ENCODE peak calls at places on chromosomes 13 and 19, in seven cellular contexts. J is upper lobe of left lung, X is A549, V is GM12892, C is breast epithelium, Z is HCT116, T is Peyer's patch. S is an unnamed sample.

GRCh38 chr13:113114511-113115362 is 7.9 kb upstream of the F10 start:
- DNase-seq in J (peak), X (no peak), V (no peak), C (no peak), Z (no peak), T (peak), S (peak)

GRCh38 chr19:6108721-6109633 is 1.3 kb downstream of the RFX2 start:
- DNase-seq in J (peak), X (peak), V (no peak), C (peak), Z (no peak), T (peak), S (peak)

GRCh38 chr13:52837850-52838249 is 10.6 kb downstream of the PCDH8 start:
- DNase-seq in J (no peak), X (no peak), V (no peak), C (no peak), Z (no peak), T (no peak), S (no peak)

GRCh38 chr19:5218255-5218855 is 122.3 kb downstream of the PTPRS start:
- DNase-seq in J (no peak), X (no peak), V (no peak), C (no peak), Z (no peak), T (no peak), S (no peak)

GRCh38 chr13:32938907-32939306 is 77.3 kb upstream of the KL start:
- DNase-seq in J (no peak), X (peak), V (no peak), C (no peak), Z (no peak), T (no peak), S (no peak)

GRCh38 chr13:49497272-49497671 is 1.5 kb downstream of the PHF11 start:
- DNase-seq in J (no peak), X (no peak), V (no peak), C (peak), Z (no peak), T (no peak), S (no peak)

GRCh38 chr19:38657633-38658222 is 10.3 kb downstream of the ACTN4 start:
- DNase-seq in J (no peak), X (peak), V (no peak), C (no peak), Z (peak), T (no peak), S (no peak)

GRCh38 chr19:6373813-6374108 is 1.2 kb downstream of the ALKBH7 start:
- DNase-seq in J (no peak), X (no peak), V (no peak), C (peak), Z (no peak), T (no peak), S (no peak)

GRCh38 chr19:3721900-3722442 is 13.8 kb downstream of the TJP3 start:
- DNase-seq in J (no peak), X (no peak), V (no peak), C (no peak), Z (no peak), T (no peak), S (no peak)

GRCh38 chr19:13938361-13939027 is at the start of gene PODNL1:
- DNase-seq in J (no peak), X (no peak), V (no peak), C (peak), Z (no peak), T (no peak), S (no peak)

GRCh38 chr19:8490395-8490760 is 12.1 kb downstream of the PRAM1 start:
- DNase-seq in J (no peak), X (no peak), V (no peak), C (no peak), Z (no peak), T (no peak), S (no peak)

GRCh38 chr19:3671680-3672574 is 28.3 kb downstream of the PIP5K1C start:
- DNase-seq in J (no peak), X (no peak), V (no peak), C (no peak), Z (no peak), T (no peak), S (no peak)

GRCh38 chr19:14088634-14089411 is 1.7 kb downstream of the SAMD1 start:
- DNase-seq in J (no peak), X (no peak), V (no peak), C (no peak), Z (no peak), T (no peak), S (no peak)

GRCh38 chr19:27889156-27889555 is 1323.8 kb downstream of the UQCRFS1 start:
- DNase-seq in J (no peak), X (no peak), V (no peak), C (no peak), Z (no peak), T (no peak), S (peak)

GRCh38 chr19:4622695-4623421 is 16.5 kb upstream of the TNFAIP8L1 start:
- DNase-seq in J (no peak), X (no peak), V (no peak), C (no peak), Z (no peak), T (no peak), S (no peak)

GRCh38 chr19:18496167-18496979 is 25.5 kb downstream of the ELL start:
- DNase-seq in J (peak), X (peak), V (no peak), C (no peak), Z (no peak), T (peak), S (no peak)

GRCh38 chr19:6126335-6126974 is 9.0 kb upstream of the ACSBG2 start:
- DNase-seq in J (no peak), X (peak), V (no peak), C (no peak), Z (peak), T (no peak), S (no peak)

GRCh38 chr13:102983496-102983895 is 82.7 kb downstream of the SLC10A2 start:
- DNase-seq in J (no peak), X (no peak), V (no peak), C (no peak), Z (no peak), T (peak), S (no peak)

GRCh38 chr13:72986197-72986596 is 72.6 kb upstream of the KLF5 start:
- DNase-seq in J (no peak), X (no peak), V (no peak), C (no peak), Z (no peak), T (no peak), S (no peak)

GRCh38 chr13:99307247-99307646 is at the start of gene GPR183:
- DNase-seq in J (no peak), X (no peak), V (no peak), C (no peak), Z (no peak), T (no peak), S (no peak)

GRCh38 chr13:101763191-101763590 is 310.7 kb downstream of the ITGBL1 start:
- DNase-seq in J (no peak), X (no peak), V (no peak), C (no peak), Z (no peak), T (no peak), S (no peak)

GRCh38 chr13:99028890-99029289 is 51.0 kb upstream of the DOCK9 start:
- DNase-seq in J (peak), X (peak), V (no peak), C (no peak), Z (no peak), T (no peak), S (no peak)

GRCh38 chr13:40401911-40402776 is 264.3 kb downstream of the FOXO1 start:
- DNase-seq in J (peak), X (peak), V (no peak), C (peak), Z (peak), T (peak), S (peak)

GRCh38 chr13:101144808-101145419 is 271.4 kb downstream of the NALCN start:
- DNase-seq in J (no peak), X (peak), V (no peak), C (no peak), Z (peak), T (no peak), S (no peak)

GRCh38 chr13:106212436-106213010 is 322.9 kb downstream of the EFNB2 start:
- DNase-seq in J (no peak), X (no peak), V (no peak), C (no peak), Z (no peak), T (no peak), S (no peak)

GRCh38 chr13:45339399-45339798 is 1.6 kb downstream of the TPT1 start:
- DNase-seq in J (no peak), X (no peak), V (no peak), C (no peak), Z (no peak), T (no peak), S (no peak)

GRCh38 chr19:29620931-29621351 is 14.9 kb downstream of the POP4 start:
- DNase-seq in J (no peak), X (no peak), V (no peak), C (no peak), Z (no peak), T (no peak), S (no peak)

GRCh38 chr19:30919737-30920136 is 429.5 kb downstream of the TSHZ3 start:
- DNase-seq in J (no peak), X (no peak), V (no peak), C (no peak), Z (no peak), T (no peak), S (no peak)

GRCh38 chr19:55189424-55189823 is 9.3 kb upstream of the SYT5 start:
- DNase-seq in J (peak), X (peak), V (no peak), C (peak), Z (peak), T (no peak), S (peak)

GRCh38 chr19:38004100-38004504 is 97.1 kb downstream of the SIPA1L3 start:
- DNase-seq in J (no peak), X (no peak), V (no peak), C (no peak), Z (no peak), T (no peak), S (no peak)

GRCh38 chr19:3690551-3691371 is 9.5 kb downstream of the PIP5K1C start:
- DNase-seq in J (no peak), X (no peak), V (no peak), C (no peak), Z (no peak), T (no peak), S (no peak)

GRCh38 chr19:50311723-50312635 is 17.2 kb downstream of the KCNC3 start:
- DNase-seq in J (no peak), X (peak), V (no peak), C (no peak), Z (no peak), T (no peak), S (no peak)

GRCh38 chr19:2014731-2015610 is 543 bp downstream of the BTBD2 start:
- DNase-seq in J (no peak), X (no peak), V (peak), C (no peak), Z (no peak), T (no peak), S (no peak)

GRCh38 chr13:99230991-99231390 is 27.2 kb downstream of the GPR18 start:
- DNase-seq in J (no peak), X (no peak), V (no peak), C (no peak), Z (no peak), T (no peak), S (no peak)

GRCh38 chr19:7272856-7273578 is 21.2 kb downstream of the INSR start:
- DNase-seq in J (no peak), X (no peak), V (no peak), C (no peak), Z (no peak), T (no peak), S (no peak)

GRCh38 chr19:39599116-39599515 is 3.2 kb upstream of the LGALS13 start:
- DNase-seq in J (no peak), X (peak), V (no peak), C (no peak), Z (no peak), T (no peak), S (no peak)

GRCh38 chr19:19064098-19064722 is 416 bp downstream of the SLC25A42 start:
- DNase-seq in J (no peak), X (peak), V (no peak), C (peak), Z (no peak), T (no peak), S (no peak)

GRCh38 chr13:64639206-64639605 is 2590.9 kb downstream of the PCDH9 start:
- DNase-seq in J (no peak), X (peak), V (no peak), C (no peak), Z (no peak), T (no peak), S (no peak)

GRCh38 chr19:13255041-13255718 is 105.0 kb downstream of the IER2 start:
- DNase-seq in J (no peak), X (no peak), V (no peak), C (no peak), Z (no peak), T (no peak), S (no peak)

GRCh38 chr19:28377077-28377476 is 835.9 kb downstream of the UQCRFS1 start:
- DNase-seq in J (no peak), X (no peak), V (no peak), C (no peak), Z (no peak), T (no peak), S (no peak)

GRCh38 chr13:80340643-80341097 is 256 bp downstream of the SPRY2 start:
- DNase-seq in J (peak), X (peak), V (no peak), C (peak), Z (no peak), T (peak), S (no peak)

GRCh38 chr13:80339578-80339840 is 1.4 kb downstream of the SPRY2 start:
- DNase-seq in J (no peak), X (no peak), V (no peak), C (no peak), Z (no peak), T (no peak), S (no peak)

GRCh38 chr13:80338781-80339577 is 1.9 kb downstream of the SPRY2 start:
- DNase-seq in J (peak), X (peak), V (no peak), C (peak), Z (no peak), T (peak), S (peak)

GRCh38 chr13:80341098-80341701 is at the start of gene SPRY2:
- DNase-seq in J (peak), X (peak), V (no peak), C (peak), Z (peak), T (peak), S (peak)

GRCh38 chr13:80339841-80340642 is 884 bp downstream of the SPRY2 start:
- DNase-seq in J (peak), X (peak), V (no peak), C (peak), Z (no peak), T (peak), S (peak)
- TF ChIP-seq POLR2A in J (no peak), X (no peak), V (no peak), C (no peak), Z (no peak), T (peak), S (no peak)

DNA sequence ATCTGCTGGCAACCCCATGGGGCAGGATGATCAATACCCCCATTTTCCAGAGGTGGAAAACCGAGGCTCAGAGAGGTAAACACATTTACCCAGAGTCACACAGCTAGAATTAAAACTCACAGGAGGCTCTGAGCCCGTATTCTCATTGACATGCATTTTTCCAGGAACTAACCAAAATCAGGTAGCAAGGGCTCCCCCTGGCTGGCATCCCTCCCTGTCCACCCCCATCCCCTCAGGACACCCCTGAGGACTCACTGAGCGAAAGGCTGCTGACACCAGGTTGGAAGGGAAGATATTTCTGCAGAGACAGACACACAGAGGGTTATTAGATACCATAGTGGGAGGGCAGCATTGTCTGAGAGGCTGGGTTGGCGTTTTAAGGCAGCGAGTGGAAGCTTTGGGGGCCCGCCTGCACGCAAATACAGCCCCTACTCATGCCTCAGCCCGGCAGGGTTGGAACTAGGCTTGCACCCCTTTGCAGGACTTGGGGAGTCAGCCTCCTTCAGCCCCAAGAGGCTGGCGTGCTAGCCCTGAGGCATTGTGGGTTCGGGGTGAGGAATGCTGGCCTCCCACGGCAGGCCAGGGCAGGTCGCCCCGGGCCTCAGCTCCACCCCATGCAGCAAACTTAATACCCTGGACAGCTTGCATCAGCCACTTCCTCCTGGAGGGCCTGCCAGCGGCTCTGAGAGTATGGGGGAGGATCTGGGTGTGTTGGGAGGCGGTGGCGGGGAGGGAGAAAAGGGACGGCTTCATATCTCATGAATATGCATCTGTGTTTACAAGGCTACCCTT is 3.9 kb downstream of the SLC1A5 start:
- DNase-seq in J (peak), X (peak), V (peak), C (peak), Z (peak), T (peak), S (peak)
- TF ChIP-seq POLR2A in J (no peak), X (peak), V (peak), C (no peak), Z (no peak), T (peak), S (no peak)

GRCh38 chr19:10136936-10137335 is 17.2 kb upstream of the EIF3G start:
- DNase-seq in J (no peak), X (no peak), V (no peak), C (no peak), Z (no peak), T (no peak), S (no peak)

GRCh38 chr19:10137751-10138682 is 18.3 kb upstream of the EIF3G start:
- DNase-seq in J (no peak), X (no peak), V (no peak), C (no peak), Z (no peak), T (no peak), S (no peak)

GRCh38 chr19:10141479-10141878 is 21.8 kb upstream of the EIF3G start:
- DNase-seq in J (no peak), X (no peak), V (no peak), C (no peak), Z (no peak), T (no peak), S (no peak)

GRCh38 chr19:10139952-10140351 is 20.3 kb upstream of the EIF3G start:
- DNase-seq in J (no peak), X (no peak), V (no peak), C (no peak), Z (no peak), T (no peak), S (no peak)

DNA sequence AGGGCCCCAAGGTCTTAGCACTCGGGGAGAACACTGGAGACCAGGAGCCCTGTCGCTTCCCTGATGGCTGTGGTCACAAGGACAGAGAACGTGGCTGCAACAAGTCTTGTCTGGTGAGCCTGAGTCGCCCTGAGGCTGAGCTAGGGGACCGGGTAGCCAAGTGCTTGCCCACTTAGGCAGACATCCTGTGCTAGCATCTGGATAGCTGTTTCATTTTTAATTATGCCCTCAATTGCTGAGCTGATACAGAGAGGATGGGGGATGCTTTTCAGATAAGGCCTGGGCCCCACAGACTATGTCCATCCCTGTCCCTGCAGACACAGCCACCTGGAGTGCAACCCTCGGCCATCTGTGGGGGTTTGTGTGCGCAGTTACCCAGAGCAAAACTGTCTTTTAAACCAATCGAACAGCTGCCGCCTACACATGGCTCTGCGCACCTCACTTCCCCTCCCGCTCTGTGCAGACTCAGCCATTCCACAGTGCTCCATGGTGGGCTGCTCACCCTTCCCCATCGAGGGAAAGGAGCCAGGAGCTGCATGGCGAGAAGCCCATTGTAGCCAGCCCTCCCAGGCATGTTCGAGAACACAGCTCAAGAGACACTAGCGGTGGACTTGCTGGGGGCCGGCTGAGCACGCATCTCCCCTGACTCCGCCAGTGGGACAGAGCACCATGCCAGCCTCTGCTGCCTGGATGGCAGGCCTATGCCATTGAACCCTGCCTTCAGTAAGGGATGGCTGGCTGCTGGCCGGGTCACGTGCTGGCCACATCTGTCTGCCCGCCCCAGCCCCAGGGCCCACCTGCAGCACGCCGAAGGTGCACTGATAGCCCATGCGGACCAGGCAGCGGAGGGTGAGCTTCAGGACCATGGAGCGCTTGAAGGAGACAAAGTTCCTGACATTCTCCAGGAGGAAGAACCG is 19.4 kb upstream of the EIF3G start:
- DNase-seq in J (no peak), X (no peak), V (no peak), C (no peak), Z (no peak), T (no peak), S (no peak)
- TF ChIP-seq POLR2A in J (no peak), X (no peak), V (no peak), C (no peak), Z (no peak), T (no peak), S (no peak)

DNA sequence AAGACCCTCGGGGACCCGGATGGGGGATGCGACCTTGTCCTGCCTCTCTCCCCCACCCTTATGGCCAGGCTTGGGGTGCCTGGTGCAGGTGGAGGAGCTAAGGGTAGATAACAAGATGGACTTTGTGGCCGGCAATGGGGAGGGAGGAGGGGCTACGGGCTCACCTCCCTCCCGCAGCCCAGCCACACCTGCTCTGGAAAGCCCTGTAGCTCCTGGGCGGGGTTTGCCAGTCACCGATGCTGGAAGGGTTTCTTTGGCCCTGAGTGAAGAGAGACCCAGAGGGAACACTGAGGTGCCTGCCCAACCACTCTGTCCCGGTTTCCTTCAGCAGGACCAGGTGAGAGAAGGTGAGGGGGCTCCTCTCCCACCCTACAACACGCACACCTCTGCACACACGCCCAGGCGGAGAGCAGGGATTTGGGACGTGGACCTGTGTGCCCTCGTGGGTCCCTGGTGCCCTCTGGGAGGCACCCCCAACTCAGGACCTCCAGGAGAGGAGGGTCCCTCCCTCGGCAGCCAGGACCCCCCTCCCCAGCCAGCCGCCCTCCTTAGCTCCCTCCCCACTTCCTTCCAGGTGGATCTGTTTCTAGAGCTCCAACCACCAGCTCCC is at the start of gene FUT2:
- DNase-seq in J (peak), X (no peak), V (no peak), C (no peak), Z (no peak), T (peak), S (no peak)
- TF ChIP-seq POLR2A in J (no peak), X (no peak), V (no peak), C (no peak), Z (peak), T (peak), S (no peak)

S was measured in lower leg skin.